ENCODE peak calls at places on chromosomes 11 and 22, in four cellular contexts. One of them, this sample, is unnamed. For H3K4me1, the result is how much of the 10 kb centered on the place peaks cover.

GRCh38 chr11:69699213-69699612 is 4.6 kb downstream of the FGF19 start:
- DNase-seq in neural progenitor cell: no peak
- DNase-seq in cardiac muscle cell: no peak
- DNase-seq in lung: no peak
- DNase-seq in this sample: no peak

GRCh38 chr11:71204748-71205664 is 47.4 kb downstream of the SHANK2 start:
- DNase-seq in lung: no peak
- DNase-seq in cardiac muscle cell: no peak
- DNase-seq in neural progenitor cell: no peak
- DNase-seq in this sample: no peak

GRCh38 chr11:15926071-15926470 is 430.3 kb downstream of the SOX6 start:
- DNase-seq in neural progenitor cell: no peak
- DNase-seq in cardiac muscle cell: no peak
- DNase-seq in lung: no peak
- DNase-seq in this sample: peak

GRCh38 chr11:19162946-19163345 is 38.8 kb downstream of the CSRP3 start:
- DNase-seq in lung: no peak
- DNase-seq in cardiac muscle cell: no peak
- DNase-seq in neural progenitor cell: no peak
- DNase-seq in this sample: no peak

GRCh38 chr11:118098996-118099837 is 12.5 kb upstream of the SMIM35 start:
- DNase-seq in cardiac muscle cell: peak
- DNase-seq in neural progenitor cell: peak
- DNase-seq in lung: no peak
- DNase-seq in this sample: no peak

GRCh38 chr11:33957304-33957917 is 65.5 kb upstream of the LMO2 start:
- DNase-seq in neural progenitor cell: no peak
- DNase-seq in lung: no peak
- DNase-seq in cardiac muscle cell: no peak
- DNase-seq in this sample: no peak

GRCh38 chr11:125956371-125956770 is 10.5 kb downstream of the VSIG10L2 start:
- DNase-seq in cardiac muscle cell: no peak
- DNase-seq in lung: no peak
- DNase-seq in neural progenitor cell: no peak
- DNase-seq in this sample: peak

GRCh38 chr11:33045551-33046255 is 6.3 kb downstream of the TCP11L1 start:
- DNase-seq in neural progenitor cell: no peak
- DNase-seq in lung: no peak
- DNase-seq in cardiac muscle cell: no peak
- DNase-seq in this sample: peak

GRCh38 chr11:17921620-17922473 is 91.0 kb downstream of the SERGEF start:
- DNase-seq in cardiac muscle cell: no peak
- DNase-seq in neural progenitor cell: no peak
- DNase-seq in lung: no peak
- DNase-seq in this sample: no peak

GRCh38 chr22:32905400-32905799 is 103.9 kb downstream of the TIMP3 start:
- DNase-seq in neural progenitor cell: no peak
- DNase-seq in lung: no peak
- DNase-seq in cardiac muscle cell: peak
- DNase-seq in this sample: no peak

GRCh38 chr22:19035474-19036228 is 86.6 kb downstream of the DGCR2 start:
- DNase-seq in neural progenitor cell: peak
- DNase-seq in lung: no peak
- DNase-seq in cardiac muscle cell: peak
- DNase-seq in this sample: no peak

GRCh38 chr11:35944503-35945136 is 758 bp downstream of the LDLRAD3 start:
- DNase-seq in neural progenitor cell: peak
- DNase-seq in cardiac muscle cell: peak
- DNase-seq in lung: no peak
- DNase-seq in this sample: no peak

GRCh38 chr11:131231317-131231716 is 139.1 kb upstream of the NTM start:
- DNase-seq in lung: no peak
- DNase-seq in cardiac muscle cell: no peak
- DNase-seq in neural progenitor cell: no peak
- DNase-seq in this sample: no peak

GRCh38 chr22:39814899-39815298 is 78.7 kb downstream of the ENTHD1 start:
- DNase-seq in neural progenitor cell: no peak
- DNase-seq in cardiac muscle cell: no peak
- DNase-seq in lung: no peak
- DNase-seq in this sample: peak

GRCh38 chr11:38718049-38718448 is 2120.0 kb upstream of the RAG2 start:
- DNase-seq in lung: no peak
- DNase-seq in neural progenitor cell: peak
- DNase-seq in cardiac muscle cell: peak
- DNase-seq in this sample: peak

GRCh38 chr11:125170001-125170405 is 5.5 kb downstream of the PKNOX2 start:
- DNase-seq in lung: no peak
- DNase-seq in cardiac muscle cell: no peak
- DNase-seq in neural progenitor cell: peak
- DNase-seq in this sample: no peak

GRCh38 chr22:43151251-43152000 is at the start of gene TSPO:
- DNase-seq in cardiac muscle cell: peak
- DNase-seq in neural progenitor cell: peak
- DNase-seq in lung: peak
- DNase-seq in this sample: peak

GRCh38 chr22:16562711-16563554 is 29.7 kb downstream of the CCT8L2 start:
- DNase-seq in lung: no peak
- DNase-seq in cardiac muscle cell: no peak
- DNase-seq in neural progenitor cell: no peak
- DNase-seq in this sample: no peak
- TF ChIP-seq CTCF in lung: no peak
- TF ChIP-seq CTCF in cardiac muscle cell: no peak
- TF ChIP-seq CTCF in neural progenitor cell: no peak
- TF ChIP-seq CTCF in this sample: no peak

DNA sequence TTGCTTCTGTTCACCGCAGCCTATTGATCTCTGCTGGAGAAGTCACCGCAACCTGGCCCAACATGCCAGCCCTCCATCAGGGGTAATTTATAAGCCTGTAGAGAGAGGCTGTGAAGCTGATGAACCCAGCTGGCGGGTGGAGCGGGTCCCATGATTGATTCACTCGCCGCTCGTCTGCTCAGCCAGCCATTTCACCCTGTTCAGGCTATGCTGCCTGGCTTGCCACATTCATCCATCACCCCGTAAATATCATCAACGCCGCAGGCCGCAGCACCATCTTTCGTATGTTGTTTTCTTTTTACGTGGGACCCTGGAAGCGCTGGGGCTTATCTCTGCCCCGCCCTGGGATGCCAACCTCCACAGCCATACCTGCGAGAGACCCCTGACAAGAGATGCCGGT is 116.8 kb upstream of the OPCML start:
- DNase-seq in neural progenitor cell: no peak
- DNase-seq in lung: no peak
- DNase-seq in cardiac muscle cell: no peak
- DNase-seq in this sample: no peak
- H3K27ac ChIP-seq in neural progenitor cell: no peak
- H3K27ac ChIP-seq in lung: no peak
- H3K27ac ChIP-seq in cardiac muscle cell: no peak
- H3K27ac ChIP-seq in this sample: no peak

DNA sequence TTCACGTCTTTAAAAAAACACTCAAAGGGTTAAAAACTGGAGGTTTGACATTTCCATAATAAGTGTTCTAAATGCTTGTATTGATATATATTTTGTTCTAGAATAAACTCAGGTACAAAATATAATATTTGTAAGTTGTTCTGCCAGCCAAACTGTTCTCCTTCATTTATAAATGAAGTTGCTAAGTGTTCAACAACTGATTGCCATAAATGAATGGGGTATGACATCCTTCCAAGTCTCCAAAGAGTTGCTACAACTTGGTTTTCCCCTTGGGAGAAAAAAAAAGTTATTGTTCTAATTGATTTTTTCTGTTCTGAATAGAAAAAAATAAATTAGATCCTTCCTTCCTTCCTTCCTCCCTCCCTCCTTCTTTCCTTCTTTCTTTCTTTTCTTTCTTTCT is 65.4 kb upstream of the BLID start:
- DNase-seq in lung: no peak
- DNase-seq in neural progenitor cell: no peak
- DNase-seq in cardiac muscle cell: no peak
- DNase-seq in this sample: no peak
- H3K4me1 ChIP-seq in lung: under half
- H3K4me1 ChIP-seq in neural progenitor cell: under half
- H3K4me1 ChIP-seq in cardiac muscle cell: under half
- H3K4me1 ChIP-seq in this sample: half or more

GRCh38 chr11:75270896-75271415 is 30.4 kb downstream of the TPBGL start:
- DNase-seq in neural progenitor cell: peak
- DNase-seq in cardiac muscle cell: no peak
- DNase-seq in lung: no peak
- DNase-seq in this sample: peak
- TF ChIP-seq CTCF in neural progenitor cell: peak
- TF ChIP-seq CTCF in cardiac muscle cell: peak
- TF ChIP-seq CTCF in lung: no peak
- TF ChIP-seq CTCF in this sample: peak

DNA sequence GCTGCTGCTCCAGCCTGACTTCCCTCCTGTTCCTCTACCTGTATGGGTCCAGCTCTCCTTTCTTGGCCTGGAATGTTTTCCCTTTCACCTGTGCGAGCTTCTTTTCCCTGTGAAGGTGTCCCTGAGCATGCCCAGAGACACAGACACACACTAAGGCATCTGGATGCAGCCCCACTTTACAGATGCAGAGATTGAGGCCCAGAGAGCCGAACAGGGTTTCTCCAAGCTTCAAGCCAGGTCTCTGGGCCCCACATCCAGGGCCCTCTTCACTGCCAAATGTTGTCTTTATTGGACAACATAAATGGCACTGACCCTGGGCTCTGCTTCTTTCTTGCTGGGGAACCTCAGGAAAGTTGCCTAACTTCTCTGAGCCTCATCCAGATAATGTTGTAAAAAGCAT is 561.6 kb downstream of the MIAT start:
- DNase-seq in cardiac muscle cell: no peak
- DNase-seq in lung: no peak
- DNase-seq in neural progenitor cell: no peak
- DNase-seq in this sample: no peak
- H3K27ac ChIP-seq in cardiac muscle cell: no peak
- H3K27ac ChIP-seq in lung: no peak
- H3K27ac ChIP-seq in neural progenitor cell: no peak
- H3K27ac ChIP-seq in this sample: no peak

DNA sequence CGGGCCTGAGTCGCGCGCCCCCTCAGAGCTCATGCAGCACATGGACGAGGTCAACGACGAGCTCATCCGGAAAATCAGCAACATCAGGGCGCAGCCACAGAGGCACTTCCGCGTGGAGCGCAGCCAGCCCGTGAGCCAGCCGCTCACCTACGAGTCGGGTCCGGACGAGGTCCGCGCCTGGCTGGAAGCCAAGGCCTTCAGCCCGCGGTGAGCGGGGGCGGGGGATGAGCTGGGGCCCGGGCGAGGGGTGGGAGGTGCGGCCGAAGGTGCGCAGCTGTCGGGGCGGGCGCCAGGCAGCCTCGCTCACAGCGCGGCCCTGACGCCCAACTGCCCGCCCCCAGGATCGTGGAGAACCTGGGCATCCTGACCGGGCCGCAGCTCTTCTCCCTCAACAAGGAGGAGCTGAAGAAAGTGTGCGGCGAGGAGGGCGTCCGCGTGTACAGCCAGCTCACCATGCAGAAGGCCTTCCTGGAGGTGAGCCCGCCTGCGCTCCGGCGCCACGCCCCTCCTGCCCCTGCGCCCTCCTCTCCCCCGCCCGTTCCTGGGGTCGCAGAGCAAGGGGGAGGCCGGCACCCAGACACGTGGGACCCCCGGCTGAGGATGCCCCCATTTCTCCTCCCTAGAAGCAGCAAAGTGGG is 20.4 kb downstream of the EPS8L2 start:
- DNase-seq in lung: peak
- DNase-seq in cardiac muscle cell: peak
- DNase-seq in neural progenitor cell: peak
- DNase-seq in this sample: peak
- H3K4me1 ChIP-seq in lung: under half
- H3K4me1 ChIP-seq in cardiac muscle cell: under half
- H3K4me1 ChIP-seq in neural progenitor cell: under half
- H3K4me1 ChIP-seq in this sample: under half

DNA sequence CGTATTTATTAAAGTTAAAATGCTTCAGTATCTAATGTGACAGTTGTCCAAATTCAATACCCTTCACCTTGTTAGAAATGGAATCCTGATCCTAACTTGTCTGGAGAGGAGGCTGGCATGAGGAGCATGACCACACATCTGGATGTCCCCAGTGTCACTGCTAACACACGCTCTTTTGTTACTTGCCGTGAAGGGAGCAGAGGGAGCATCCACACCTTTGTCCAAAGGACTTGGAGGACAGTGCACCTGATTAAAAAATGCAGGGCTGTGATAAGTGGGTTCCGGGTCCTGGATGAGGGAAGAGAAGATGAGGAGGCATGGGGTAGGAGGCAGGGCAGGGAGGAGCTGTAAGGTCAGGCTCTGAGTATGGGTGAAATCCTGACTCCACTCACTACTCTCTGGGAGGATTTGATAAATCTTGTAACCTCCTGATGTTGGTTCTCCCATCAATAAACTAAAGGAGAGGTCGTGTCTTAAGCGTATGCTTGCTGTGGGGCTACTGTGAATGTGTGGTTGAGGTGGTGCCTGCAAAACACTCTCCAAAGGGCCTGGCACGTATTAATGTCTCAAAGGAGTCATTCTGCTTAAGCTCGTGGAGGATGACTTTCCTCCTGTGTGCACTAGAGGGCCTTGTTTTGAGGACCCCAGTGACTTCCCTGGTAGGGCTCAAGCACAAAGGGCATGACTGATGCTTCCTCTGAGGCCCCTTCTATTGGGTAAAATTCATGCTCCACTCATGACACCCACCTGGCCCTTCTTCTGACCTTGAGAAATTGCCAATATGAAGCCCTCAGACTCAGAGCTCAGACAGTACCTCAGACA is 16.8 kb upstream of the IGLL5 start:
- DNase-seq in neural progenitor cell: peak
- DNase-seq in cardiac muscle cell: no peak
- DNase-seq in lung: no peak
- DNase-seq in this sample: no peak
- TF ChIP-seq CTCF in neural progenitor cell: peak
- TF ChIP-seq CTCF in cardiac muscle cell: no peak
- TF ChIP-seq CTCF in lung: no peak
- TF ChIP-seq CTCF in this sample: peak